ENCODE peak calls at places on chromosomes 2 and 18, in five cellular contexts. N, P, T, G and S are unnamed samples.

GRCh38 chr2:232502513-232502900 is 14.9 kb upstream of the ECEL1 start:
- DNase-seq in N (no peak), P (no peak), T (no peak), G (no peak), S (no peak)

GRCh38 chr2:64819774-64820688 is 166.3 kb upstream of the SERTAD2 start:
- DNase-seq in N (no peak), P (no peak), T (peak; percentile 53), G (peak; percentile 38), S (peak; percentile 70)

GRCh38 chr18:7096838-7097237 is 20.8 kb downstream of the LAMA1 start:
- DNase-seq in N (no peak), P (no peak), T (no peak), G (no peak), S (no peak)

GRCh38 chr2:172021955-172022354 is 22.2 kb downstream of the METAP1D start:
- DNase-seq in N (no peak), P (peak; percentile 75), T (no peak), G (peak; percentile 66), S (no peak)

GRCh38 chr18:58887613-58887963 is 22.9 kb downstream of the ZNF532 start:
- DNase-seq in N (no peak), P (no peak), T (no peak), G (peak; percentile 74), S (peak; percentile 84)

GRCh38 chr2:178806543-178806942 is 680 bp downstream of the TTN start:
- DNase-seq in N (no peak), P (no peak), T (no peak), G (no peak), S (no peak)

GRCh38 chr2:85917887-85918795 is 29.4 kb upstream of the ST3GAL5 start:
- DNase-seq in N (no peak), P (no peak), T (no peak), G (no peak), S (peak; percentile 29)

GRCh38 chr2:176814740-176815367 is 397.7 kb upstream of the HNRNPA3 start:
- DNase-seq in N (peak; percentile 70), P (peak; percentile 28), T (no peak), G (peak; percentile 3), S (peak; percentile 60)

GRCh38 chr2:120305296-120305695 is 40.6 kb upstream of the INHBB start:
- DNase-seq in N (peak; percentile 20), P (no peak), T (no peak), G (no peak), S (peak; percentile 28)